ENCODE peak calls at places on chromosome 1, in four cellular contexts. One of them, this sample, is unnamed.

GRCh38 chr1:215018555-215018954 is 64.0 kb upstream of the KCNK2 start:
- DNase-seq in HAP-1: no peak
- DNase-seq in activated T-helper 1 cell treated with anti-CD3 and anti-CD28 coated beads, Interleukin-2, amount 50 U/mL, for 16 hours: no peak
- DNase-seq in HCT116: no peak
- DNase-seq in this sample: no peak

GRCh38 chr1:223725578-223725977 is 13.2 kb downstream of the CAPN2 start:
- DNase-seq in activated T-helper 1 cell treated with anti-CD3 and anti-CD28 coated beads, Interleukin-2, amount 50 U/mL, for 16 hours: no peak
- DNase-seq in HAP-1: no peak
- DNase-seq in HCT116: no peak
- DNase-seq in this sample: no peak

GRCh38 chr1:226722240-226722900 is 16.7 kb downstream of the ITPKB start:
- DNase-seq in HCT116: no peak
- DNase-seq in activated T-helper 1 cell treated with anti-CD3 and anti-CD28 coated beads, Interleukin-2, amount 50 U/mL, for 16 hours: no peak
- DNase-seq in HAP-1: no peak
- DNase-seq in this sample: no peak

GRCh38 chr1:237062976-237063375 is 21.0 kb downstream of the RYR2 start:
- DNase-seq in HAP-1: no peak
- DNase-seq in HCT116: no peak
- DNase-seq in activated T-helper 1 cell treated with anti-CD3 and anti-CD28 coated beads, Interleukin-2, amount 50 U/mL, for 16 hours: no peak
- DNase-seq in this sample: no peak

GRCh38 chr1:181179980-181180964 is 91.8 kb downstream of the IER5 start:
- DNase-seq in HAP-1: peak; percentile 47
- DNase-seq in HCT116: no peak
- DNase-seq in activated T-helper 1 cell treated with anti-CD3 and anti-CD28 coated beads, Interleukin-2, amount 50 U/mL, for 16 hours: no peak
- DNase-seq in this sample: no peak

GRCh38 chr1:212941452-212941851 is 8.9 kb upstream of the VASH2 start:
- DNase-seq in HCT116: no peak
- DNase-seq in HAP-1: no peak
- DNase-seq in activated T-helper 1 cell treated with anti-CD3 and anti-CD28 coated beads, Interleukin-2, amount 50 U/mL, for 16 hours: no peak
- DNase-seq in this sample: no peak

GRCh38 chr1:12516741-12517140 is 101.3 kb downstream of the DHRS3 start:
- DNase-seq in HCT116: no peak
- DNase-seq in HAP-1: no peak
- DNase-seq in activated T-helper 1 cell treated with anti-CD3 and anti-CD28 coated beads, Interleukin-2, amount 50 U/mL, for 16 hours: no peak
- DNase-seq in this sample: no peak

GRCh38 chr1:42941640-42942330 is 16.9 kb downstream of the SLC2A1 start:
- DNase-seq in activated T-helper 1 cell treated with anti-CD3 and anti-CD28 coated beads, Interleukin-2, amount 50 U/mL, for 16 hours: no peak
- DNase-seq in HCT116: peak; percentile 80
- DNase-seq in HAP-1: no peak
- DNase-seq in this sample: peak; percentile 80

GRCh38 chr1:230077011-230077410 is 10.0 kb downstream of the GALNT2 start:
- DNase-seq in activated T-helper 1 cell treated with anti-CD3 and anti-CD28 coated beads, Interleukin-2, amount 50 U/mL, for 16 hours: no peak
- DNase-seq in HAP-1: no peak
- DNase-seq in HCT116: no peak
- DNase-seq in this sample: no peak

GRCh38 chr1:225445644-225446297 is 17.9 kb upstream of the LBR start:
- DNase-seq in activated T-helper 1 cell treated with anti-CD3 and anti-CD28 coated beads, Interleukin-2, amount 50 U/mL, for 16 hours: no peak
- DNase-seq in HCT116: no peak
- DNase-seq in HAP-1: no peak
- DNase-seq in this sample: no peak

GRCh38 chr1:208047476-208047934 is 136.6 kb upstream of the CD34 start:
- DNase-seq in HCT116: no peak
- DNase-seq in HAP-1: no peak
- DNase-seq in activated T-helper 1 cell treated with anti-CD3 and anti-CD28 coated beads, Interleukin-2, amount 50 U/mL, for 16 hours: no peak
- DNase-seq in this sample: no peak

GRCh38 chr1:205688681-205689080 is 8.4 kb upstream of the SLC45A3 start:
- DNase-seq in HCT116: no peak
- DNase-seq in HAP-1: no peak
- DNase-seq in activated T-helper 1 cell treated with anti-CD3 and anti-CD28 coated beads, Interleukin-2, amount 50 U/mL, for 16 hours: no peak
- DNase-seq in this sample: no peak

GRCh38 chr1:53559391-53559815 is 100.2 kb downstream of the DMRTB1 start:
- DNase-seq in HCT116: no peak
- DNase-seq in HAP-1: peak; percentile 8
- DNase-seq in activated T-helper 1 cell treated with anti-CD3 and anti-CD28 coated beads, Interleukin-2, amount 50 U/mL, for 16 hours: no peak
- DNase-seq in this sample: peak; percentile 28

GRCh38 chr1:185315364-185316108 is 1.5 kb downstream of the IVNS1ABP start:
- DNase-seq in HAP-1: peak; percentile 10
- DNase-seq in HCT116: peak; percentile 7
- DNase-seq in activated T-helper 1 cell treated with anti-CD3 and anti-CD28 coated beads, Interleukin-2, amount 50 U/mL, for 16 hours: no peak
- DNase-seq in this sample: no peak

GRCh38 chr1:154883919-154884867 is 14.1 kb upstream of the KCNN3 start:
- DNase-seq in activated T-helper 1 cell treated with anti-CD3 and anti-CD28 coated beads, Interleukin-2, amount 50 U/mL, for 16 hours: no peak
- DNase-seq in HCT116: no peak
- DNase-seq in HAP-1: no peak
- DNase-seq in this sample: no peak

GRCh38 chr1:37033355-37034291 is 692 bp downstream of the GRIK3 start:
- DNase-seq in activated T-helper 1 cell treated with anti-CD3 and anti-CD28 coated beads, Interleukin-2, amount 50 U/mL, for 16 hours: no peak
- DNase-seq in HCT116: no peak
- DNase-seq in HAP-1: no peak
- DNase-seq in this sample: no peak

GRCh38 chr1:222798111-222798510 is 16.7 kb upstream of the DISP1 start:
- DNase-seq in HCT116: no peak
- DNase-seq in activated T-helper 1 cell treated with anti-CD3 and anti-CD28 coated beads, Interleukin-2, amount 50 U/mL, for 16 hours: no peak
- DNase-seq in HAP-1: no peak
- DNase-seq in this sample: no peak

This sample was measured in CD14-positive monocyte.